ENCODE peak calls at places on chromosomes 4 and X, in ten cellular contexts. N, E, B, H, J, X, R, L, I and S are unnamed samples.

GRCh38 chr4:3343358-3343757 is 50.5 kb downstream of the RGS12 start:
- DNase-seq in X (no peak), B (no peak), L (no peak), R (peak), H (no peak), N (no peak), I (no peak), E (no peak), J (no peak), S (no peak)

GRCh38 chr4:4693258-4693657 is 151.4 kb upstream of the STX18 start:
- DNase-seq in I (no peak), N (no peak), E (peak), R (no peak), J (no peak), B (peak), H (no peak), L (no peak), X (no peak), S (no peak)

GRCh38 chrX:43953218-43953617 is 20.0 kb downstream of the NDP start:
- DNase-seq in X (no peak), N (no peak), L (no peak), E (peak), J (no peak), B (no peak), R (no peak), H (no peak), I (peak), S (no peak)

GRCh38 chr4:76655566-76656479 is 220.8 kb downstream of the SHROOM3 start:
- DNase-seq in B (no peak), X (no peak), I (no peak), H (no peak), R (no peak), J (no peak), N (no peak), L (no peak), E (no peak), S (no peak)

GRCh38 chrX:32170481-32170880 is 1040.9 kb downstream of the DMD start:
- DNase-seq in R (no peak), L (no peak), H (no peak), J (no peak), N (no peak), X (no peak), I (no peak), E (no peak), B (no peak), S (no peak)

GRCh38 chrX:46750829-46751228 is 8.1 kb downstream of the SLC9A7 start:
- DNase-seq in H (no peak), E (no peak), R (peak), I (peak), L (no peak), N (no peak), X (no peak), B (no peak), J (no peak), S (no peak)

GRCh38 chrX:47456080-47456479 is 26.9 kb downstream of the ZNF41 start:
- DNase-seq in R (no peak), I (no peak), H (no peak), L (no peak), E (no peak), B (no peak), X (no peak), J (no peak), N (no peak), S (no peak)

GRCh38 chrX:154761977-154762528 is 611 bp upstream of the DKC1 start:
- DNase-seq in R (peak), I (no peak), L (no peak), B (no peak), N (no peak), H (no peak), X (peak), E (no peak), J (no peak), S (no peak)

GRCh38 chrX:19840899-19841648 is 46.3 kb downstream of the SH3KBP1 start:
- DNase-seq in E (no peak), B (no peak), L (peak), X (peak), R (no peak), N (no peak), J (no peak), I (no peak), H (no peak), S (no peak)

GRCh38 chr4:156173937-156174336 is 220.3 kb upstream of the CTSO start:
- DNase-seq in J (no peak), I (no peak), H (no peak), E (no peak), B (no peak), X (no peak), L (no peak), R (no peak), N (no peak), S (no peak)

GRCh38 chr4:86014599-86014998 is 345.3 kb downstream of the MAPK10 start:
- DNase-seq in E (peak), B (no peak), L (no peak), J (no peak), H (no peak), R (no peak), N (no peak), X (peak), I (no peak), S (no peak)

GRCh38 chr4:92047209-92047877 is 256.4 kb upstream of the GRID2 start:
- DNase-seq in H (no peak), E (no peak), L (no peak), N (peak), I (peak), J (no peak), R (no peak), X (no peak), B (no peak), S (no peak)

GRCh38 chr4:80360102-80360501 is 24.6 kb downstream of the CFAP299 start:
- DNase-seq in R (no peak), I (no peak), E (no peak), L (no peak), J (no peak), X (no peak), B (no peak), H (no peak), N (no peak), S (no peak)

GRCh38 chrX:36856849-36857248 is 151.3 kb upstream of the FAM47C start:
- DNase-seq in E (peak), L (no peak), H (no peak), X (no peak), R (no peak), N (peak), I (peak), B (no peak), J (no peak), S (no peak)

GRCh38 chrX:68894513-68895338 is 65.9 kb downstream of the EFNB1 start:
- DNase-seq in N (peak), H (no peak), I (peak), B (peak), E (peak), L (peak), X (no peak), J (peak), R (peak), S (no peak)

GRCh38 chrX:13658602-13659001 is 5.7 kb downstream of the TCEANC start:
- DNase-seq in N (peak), R (no peak), E (peak), L (no peak), I (peak), B (no peak), J (no peak), H (no peak), X (peak), S (no peak)

GRCh38 chrX:37692918-37693317 is 7.3 kb downstream of the XK start:
- DNase-seq in J (no peak), X (no peak), R (no peak), E (no peak), B (no peak), I (peak), N (no peak), H (no peak), L (no peak), S (no peak)

GRCh38 chrX:65582450-65583082 is 48.0 kb upstream of the LAS1L start:
- DNase-seq in H (no peak), R (no peak), X (no peak), E (no peak), N (no peak), L (peak), J (no peak), I (no peak), B (no peak), S (no peak)

GRCh38 chr4:105014242-105015031 is 132.2 kb upstream of the TET2 start:
- DNase-seq in J (no peak), L (no peak), X (no peak), E (no peak), H (no peak), I (no peak), B (no peak), N (no peak), R (no peak), S (no peak)

GRCh38 chr4:102824398-102824797 is 3.0 kb downstream of the UBE2D3 start:
- DNase-seq in J (no peak), I (no peak), L (no peak), N (no peak), E (no peak), H (no peak), X (no peak), B (no peak), R (no peak), S (no peak)

GRCh38 chr4:82469776-82470345 is 39.5 kb downstream of the ENOPH1 start:
- DNase-seq in B (peak), R (no peak), J (no peak), E (peak), H (peak), I (no peak), X (no peak), L (no peak), N (peak), S (peak)

DNA sequence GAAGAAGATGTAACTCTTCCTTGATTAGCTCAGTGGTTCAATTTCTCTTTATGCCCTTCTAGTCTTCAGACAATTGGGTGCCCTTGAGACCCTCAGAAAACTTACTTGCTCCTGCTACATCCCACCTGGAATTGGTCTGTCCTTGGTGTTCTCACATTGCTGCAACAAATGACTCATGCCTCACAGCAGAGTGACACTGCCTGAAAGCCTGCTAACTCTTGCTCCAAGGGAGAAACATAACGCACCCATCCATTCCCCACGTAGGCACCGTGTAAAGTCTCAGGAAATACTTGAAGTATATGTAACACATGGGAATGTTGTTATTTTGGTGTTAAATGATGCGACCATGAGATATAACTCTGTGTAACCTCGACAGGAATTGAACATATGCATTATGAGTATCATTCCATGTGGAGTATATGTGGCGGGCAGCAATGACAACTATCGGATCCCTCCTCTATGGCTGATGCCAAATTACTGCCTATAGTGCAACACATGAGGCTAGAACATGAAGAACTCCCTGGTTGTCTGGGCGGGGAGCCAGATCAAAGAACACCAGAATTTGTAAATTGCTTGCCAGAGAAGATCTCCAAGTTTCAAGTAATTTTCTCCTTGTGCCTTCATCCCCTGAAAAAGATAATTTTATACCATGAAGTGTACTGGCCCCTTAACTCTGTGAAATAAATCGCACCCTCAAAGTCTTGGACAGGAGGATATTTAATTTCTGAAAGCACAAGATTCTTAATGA is 231.3 kb upstream of the STK26 start:
- DNase-seq in H (no peak), E (peak), B (no peak), L (no peak), J (no peak), I (no peak), N (no peak), R (no peak), X (no peak), S (no peak)
- H3K4me3 ChIP-seq in H (no peak), E (peak), B (no peak), L (no peak), J (no peak), I (no peak), N (no peak), R (no peak), X (no peak), S (no peak)

GRCh38 chrX:130330706-130331105 is 9.0 kb upstream of the SLC25A14 start:
- DNase-seq in I (peak), R (peak), L (no peak), X (peak), B (peak), N (peak), J (peak), H (no peak), E (peak), S (no peak)
- TF ChIP-seq CTCF in I (peak), R (no peak), L (no peak), X (peak), B (peak), N (peak), J (peak), H (peak), E (peak), S (peak)

DNA sequence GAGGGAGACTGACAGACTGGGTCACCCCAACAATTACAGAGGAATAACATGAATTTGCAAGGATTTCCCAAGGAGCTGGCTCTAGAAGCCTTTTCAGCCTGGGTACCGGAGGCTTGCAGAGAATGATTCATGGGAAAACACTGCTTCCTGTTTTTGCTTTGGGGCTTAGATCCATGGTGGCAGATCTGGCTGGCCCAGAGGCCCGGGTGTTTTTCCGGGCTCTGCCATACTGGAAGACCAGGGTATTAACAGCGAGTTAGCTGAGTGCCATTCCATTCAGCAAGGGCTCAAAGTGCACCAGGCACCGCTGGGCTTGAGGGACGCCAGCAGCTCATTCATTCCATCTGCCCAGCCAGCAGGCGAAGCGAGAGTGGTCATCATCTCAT is 1.3 kb downstream of the WDR1 start:
- DNase-seq in H (no peak), X (no peak), N (peak), B (peak), I (peak), E (peak), J (no peak), R (no peak), L (no peak), S (no peak)
- H3K4me3 ChIP-seq in H (peak), X (peak), N (peak), B (peak), I (peak), E (peak), J (peak), R (peak), L (peak), S (peak)

GRCh38 chrX:45749375-45749774 is 548.7 kb upstream of the DIPK2B start:
- DNase-seq in R (no peak), E (peak), I (peak), H (no peak), B (no peak), X (no peak), J (no peak), N (peak), L (no peak), S (no peak)
- TF ChIP-seq CTCF in R (peak), E (peak), I (peak), H (no peak), B (no peak), X (peak), J (peak), N (peak), L (no peak), S (peak)